ENCODE peak calls at places on chromosome 13, in eight cellular contexts. B, Y, R, H, Q, Z, A and F are unnamed samples.

GRCh38 chr13:44013666-44014291 is 134.1 kb downstream of the LACC1 start:
- DNase-seq in B (no peak), Y (peak), R (no peak), H (peak), Q (no peak), Z (no peak), A (no peak), F (peak)

GRCh38 chr13:98405107-98405571 is 171.8 kb downstream of the STK24 start:
- DNase-seq in B (no peak), Y (no peak), R (no peak), H (no peak), Q (peak), Z (peak), A (peak), F (no peak)

GRCh38 chr13:61600360-61601033 is 184.8 kb upstream of the PCDH20 start:
- DNase-seq in B (no peak), Y (no peak), R (no peak), H (no peak), Q (no peak), Z (no peak), A (no peak), F (no peak)

GRCh38 chr13:23889598-23890224 is 511 bp upstream of the MIPEP start:
- DNase-seq in B (no peak), Y (no peak), R (peak), H (no peak), Q (no peak), Z (peak), A (no peak), F (no peak)

GRCh38 chr13:95256086-95256485 is 45.2 kb downstream of the ABCC4 start:
- DNase-seq in B (no peak), Y (peak), R (no peak), H (peak), Q (no peak), Z (no peak), A (no peak), F (peak)

GRCh38 chr13:74025369-74025768 is 108.8 kb downstream of the KLF12 start:
- DNase-seq in B (no peak), Y (no peak), R (no peak), H (no peak), Q (no peak), Z (no peak), A (no peak), F (no peak)

GRCh38 chr13:98397221-98397620 is 179.7 kb downstream of the STK24 start:
- DNase-seq in B (no peak), Y (no peak), R (no peak), H (no peak), Q (no peak), Z (no peak), A (no peak), F (no peak)

GRCh38 chr13:63853816-63854215 is 2438.2 kb upstream of the PCDH20 start:
- DNase-seq in B (no peak), Y (no peak), R (no peak), H (no peak), Q (no peak), Z (no peak), A (no peak), F (no peak)

GRCh38 chr13:69324109-69324886 is 783.3 kb upstream of the ATXN8OS start:
- DNase-seq in B (no peak), Y (no peak), R (peak), H (no peak), Q (no peak), Z (peak), A (no peak), F (no peak)

GRCh38 chr13:90594694-90595093 is 752.8 kb upstream of the MIR17HG start:
- DNase-seq in B (no peak), Y (peak), R (no peak), H (peak), Q (no peak), Z (no peak), A (no peak), F (peak)

GRCh38 chr13:111399776-111400505 is 79.5 kb downstream of the TEX29 start:
- DNase-seq in B (peak), Y (no peak), R (no peak), H (no peak), Q (no peak), Z (no peak), A (no peak), F (no peak)

GRCh38 chr13:99617474-99618255 is 116.4 kb downstream of the TM9SF2 start:
- DNase-seq in B (peak), Y (no peak), R (peak), H (peak), Q (peak), Z (peak), A (peak), F (peak)

GRCh38 chr13:33264620-33264978 is 21.0 kb downstream of the STARD13 start:
- DNase-seq in B (no peak), Y (no peak), R (no peak), H (no peak), Q (no peak), Z (no peak), A (no peak), F (no peak)

GRCh38 chr13:97000295-97000925 is 6.1 kb upstream of the OXGR1 start:
- DNase-seq in B (no peak), Y (no peak), R (no peak), H (no peak), Q (no peak), Z (no peak), A (no peak), F (no peak)

GRCh38 chr13:76820759-76821158 is 65.4 kb downstream of the KCTD12 start:
- DNase-seq in B (peak), Y (no peak), R (no peak), H (peak), Q (no peak), Z (no peak), A (no peak), F (no peak)

GRCh38 chr13:60169239-60170031 is 5.7 kb upstream of the DIAPH3 start:
- DNase-seq in B (no peak), Y (no peak), R (no peak), H (no peak), Q (no peak), Z (no peak), A (no peak), F (no peak)

GRCh38 chr13:60164490-60164889 is 762 bp upstream of the DIAPH3 start:
- DNase-seq in B (no peak), Y (no peak), R (no peak), H (no peak), Q (no peak), Z (no peak), A (no peak), F (no peak)

GRCh38 chr13:60170414-60170813 is 6.7 kb upstream of the DIAPH3 start:
- DNase-seq in B (no peak), Y (no peak), R (no peak), H (no peak), Q (no peak), Z (no peak), A (no peak), F (no peak)

GRCh38 chr13:60165391-60166099 is 1.8 kb upstream of the DIAPH3 start:
- DNase-seq in B (no peak), Y (no peak), R (no peak), H (no peak), Q (no peak), Z (no peak), A (no peak), F (peak)

DNA sequence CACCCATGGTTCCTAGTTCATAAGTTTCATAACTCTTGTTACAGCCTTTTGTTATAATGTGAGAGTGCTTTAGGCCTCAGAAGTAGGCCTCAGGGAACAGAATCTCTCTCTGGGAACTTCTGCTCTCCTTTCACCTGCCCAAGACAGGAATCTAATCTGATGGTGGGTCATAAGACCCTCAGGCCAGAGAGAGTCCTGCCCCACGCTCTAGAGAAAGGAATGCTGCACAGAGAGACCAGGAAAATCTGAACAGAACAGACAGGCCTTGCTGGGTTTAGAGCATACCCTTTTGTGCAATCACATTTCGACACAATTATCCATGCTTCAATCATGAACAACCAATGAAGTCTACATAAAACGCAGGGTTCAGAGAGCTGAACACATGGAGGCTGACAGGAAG is 3.4 kb upstream of the DIAPH3 start:
- DNase-seq in B (no peak), Y (no peak), R (no peak), H (no peak), Q (no peak), Z (no peak), A (no peak), F (no peak)
- TF ChIP-seq CTCF in B (no peak), Y (no peak), R (no peak), H (no peak), Q (no peak), Z (no peak), A (no peak), F (no peak)

DNA sequence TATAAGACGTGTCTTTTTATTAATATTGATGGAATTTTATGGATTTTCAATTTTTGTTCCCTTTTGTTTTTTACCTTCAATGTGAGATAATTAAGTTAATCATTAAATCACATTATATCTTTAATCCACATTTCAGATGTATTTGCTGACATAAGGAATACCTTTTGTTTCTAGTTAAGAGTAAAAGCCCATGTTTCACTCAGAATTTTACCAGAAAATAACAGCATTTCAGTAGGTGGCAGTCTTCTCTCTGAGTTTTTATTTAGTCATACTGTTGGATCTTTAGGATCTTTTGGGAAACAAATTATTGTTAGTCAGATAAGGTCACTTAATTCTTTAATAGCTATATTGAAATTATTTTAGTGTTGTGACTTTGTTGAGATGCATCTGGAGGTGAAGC is 67.9 kb downstream of the NDFIP2 start:
- DNase-seq in B (no peak), Y (no peak), R (no peak), H (peak), Q (no peak), Z (no peak), A (no peak), F (no peak)
- TF ChIP-seq CTCF in B (no peak), Y (peak), R (peak), H (peak), Q (peak), Z (peak), A (peak), F (no peak)

GRCh38 chr13:46679369-46680180 is 117.4 kb downstream of the ESD start:
- DNase-seq in B (no peak), Y (no peak), R (peak), H (peak), Q (no peak), Z (no peak), A (peak), F (peak)
- TF ChIP-seq CTCF in B (no peak), Y (peak), R (no peak), H (peak), Q (no peak), Z (peak), A (no peak), F (no peak)

GRCh38 chr13:45500492-45501174 is 35.9 kb downstream of the COG3 start:
- DNase-seq in B (no peak), Y (peak), R (no peak), H (peak), Q (no peak), Z (no peak), A (no peak), F (peak)

GRCh38 chr13:45506811-45507210 is 42.1 kb downstream of the COG3 start:
- DNase-seq in B (no peak), Y (no peak), R (no peak), H (no peak), Q (no peak), Z (no peak), A (no peak), F (no peak)

GRCh38 chr13:45501175-45501526 is 36.4 kb downstream of the COG3 start:
- DNase-seq in B (no peak), Y (no peak), R (no peak), H (no peak), Q (no peak), Z (no peak), A (no peak), F (no peak)

GRCh38 chr13:45503658-45504057 is 38.9 kb downstream of the COG3 start:
- DNase-seq in B (no peak), Y (no peak), R (no peak), H (no peak), Q (no peak), Z (no peak), A (no peak), F (no peak)
- TF ChIP-seq CTCF in B (no peak), Y (no peak), R (no peak), H (no peak), Q (no peak), Z (no peak), A (no peak), F (no peak)

GRCh38 chr13:46602531-46602930 is 49.6 kb downstream of the LRCH1 start:
- DNase-seq in B (no peak), Y (no peak), R (no peak), H (no peak), Q (no peak), Z (no peak), A (no peak), F (no peak)

GRCh38 chr13:46604226-46604968 is 51.4 kb downstream of the LRCH1 start:
- DNase-seq in B (no peak), Y (no peak), R (no peak), H (no peak), Q (no peak), Z (no peak), A (no peak), F (no peak)

GRCh38 chr13:46605089-46605488 is 52.1 kb downstream of the LRCH1 start:
- DNase-seq in B (no peak), Y (no peak), R (no peak), H (no peak), Q (no peak), Z (no peak), A (no peak), F (no peak)

GRCh38 chr13:46600943-46601311 is 48.0 kb downstream of the LRCH1 start:
- DNase-seq in B (no peak), Y (no peak), R (no peak), H (no peak), Q (no peak), Z (no peak), A (no peak), F (no peak)

GRCh38 chr13:46603165-46603603 is 50.2 kb downstream of the LRCH1 start:
- DNase-seq in B (no peak), Y (no peak), R (peak), H (peak), Q (no peak), Z (no peak), A (no peak), F (no peak)
- TF ChIP-seq CTCF in B (no peak), Y (peak), R (peak), H (peak), Q (peak), Z (peak), A (peak), F (peak)

GRCh38 chr13:101150998-101151397 is 265.3 kb downstream of the NALCN start:
- DNase-seq in B (no peak), Y (no peak), R (no peak), H (peak), Q (no peak), Z (peak), A (no peak), F (no peak)

GRCh38 chr13:101146101-101146898 is 270.0 kb downstream of the NALCN start:
- DNase-seq in B (no peak), Y (no peak), R (no peak), H (peak), Q (no peak), Z (no peak), A (no peak), F (no peak)

GRCh38 chr13:101144808-101145419 is 271.4 kb downstream of the NALCN start:
- DNase-seq in B (no peak), Y (no peak), R (peak), H (peak), Q (peak), Z (peak), A (no peak), F (peak)

GRCh38 chr13:101152184-101152583 is 264.1 kb downstream of the NALCN start:
- DNase-seq in B (no peak), Y (no peak), R (no peak), H (no peak), Q (no peak), Z (peak), A (no peak), F (no peak)

DNA sequence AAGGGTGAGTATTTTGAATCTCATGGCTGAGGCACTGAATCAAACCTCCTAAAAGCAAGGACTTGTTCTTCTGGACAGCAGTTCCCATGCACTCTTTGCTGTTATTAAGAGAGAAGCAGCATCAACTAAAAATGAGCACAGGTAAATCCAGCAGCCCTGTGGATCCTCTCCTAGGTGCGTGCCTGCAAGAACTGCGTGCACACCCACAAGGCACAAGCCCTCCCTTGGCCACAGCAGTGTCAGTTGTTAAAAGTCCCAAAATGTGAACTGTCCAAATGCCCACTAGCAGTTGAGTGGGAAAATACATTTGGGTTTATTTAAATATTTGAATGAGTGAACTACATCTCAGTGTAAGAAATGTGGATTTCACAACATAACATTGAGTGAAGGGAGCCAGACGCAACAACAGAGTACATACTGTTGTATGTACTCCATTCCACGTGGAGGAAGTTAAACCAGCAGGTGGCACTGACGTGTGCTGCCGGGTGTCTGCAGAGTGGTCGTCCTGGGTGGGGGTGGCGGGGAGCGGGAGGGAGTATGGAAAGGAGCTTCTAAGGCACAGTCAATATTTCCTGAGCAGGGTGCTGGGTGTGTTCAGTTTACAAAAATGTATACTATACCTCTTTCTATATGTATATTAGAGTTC is 266.4 kb downstream of the NALCN start:
- DNase-seq in B (no peak), Y (no peak), R (no peak), H (peak), Q (peak), Z (peak), A (peak), F (no peak)
- TF ChIP-seq CTCF in B (peak), Y (peak), R (peak), H (peak), Q (peak), Z (peak), A (peak), F (peak)

GRCh38 chr13:113920173-113920572 is 53.7 kb downstream of the C13orf46 start:
- DNase-seq in B (no peak), Y (no peak), R (no peak), H (no peak), Q (no peak), Z (no peak), A (no peak), F (no peak)
- TF ChIP-seq CTCF in B (no peak), Y (no peak), R (no peak), H (no peak), Q (no peak), Z (no peak), A (no peak), F (no peak)

DNA sequence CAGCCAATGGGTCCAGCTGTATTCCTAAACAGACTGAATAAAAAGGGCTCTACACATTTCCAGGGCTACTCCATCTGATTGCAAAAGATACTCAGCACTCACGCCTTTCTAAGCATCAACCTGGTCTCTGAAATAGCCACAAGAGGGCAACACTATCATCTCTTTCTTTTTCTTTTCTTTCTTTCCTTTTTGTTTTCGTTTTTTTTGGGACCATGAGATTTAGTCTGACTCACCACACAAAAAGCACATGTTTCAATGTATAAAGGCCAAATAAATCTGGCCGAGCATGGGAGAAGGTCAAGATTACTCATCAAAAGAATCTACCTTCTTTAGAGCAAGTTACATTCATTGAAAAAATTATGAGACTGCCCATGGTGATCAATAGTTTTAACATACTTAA is 805.6 kb upstream of the ARGLU1 start:
- DNase-seq in B (no peak), Y (peak), R (no peak), H (no peak), Q (no peak), Z (peak), A (peak), F (no peak)
- TF ChIP-seq CTCF in B (peak), Y (peak), R (peak), H (peak), Q (peak), Z (peak), A (peak), F (no peak)